ENCODE peak calls at places on chromosome 13, in seven cellular contexts. I is BE2C, B is astrocyte of the spinal cord, W is progenitor cell of endocrine pancreas, Q is adrenal gland, E is nephron progenitor cell, V is breast epithelium. F is an unnamed sample.

GRCh38 chr13:106100261-106100919 is 435.1 kb downstream of the EFNB2 start:
- DNase-seq in I (no peak), B (no peak), W (no peak), Q (no peak), E (peak), V (no peak), F (peak)

GRCh38 chr13:66312312-66313087 is 917.6 kb downstream of the PCDH9 start:
- DNase-seq in I (no peak), B (peak), W (no peak), Q (no peak), E (no peak), V (no peak), F (no peak)

GRCh38 chr13:34408635-34409034 is 533.4 kb upstream of the NBEA start:
- DNase-seq in I (no peak), B (no peak), W (no peak), Q (no peak), E (no peak), V (no peak), F (no peak)

GRCh38 chr13:21124853-21125252 is 51.5 kb downstream of the SKA3 start:
- DNase-seq in I (peak), B (peak), W (no peak), Q (no peak), E (peak), V (no peak), F (no peak)

GRCh38 chr13:113864303-113864890 is 521 bp upstream of the GAS6 start:
- DNase-seq in I (no peak), B (no peak), W (no peak), Q (peak), E (no peak), V (peak), F (no peak)

GRCh38 chr13:113664751-113665581 is 2.1 kb upstream of the GRK1 start:
- DNase-seq in I (peak), B (no peak), W (no peak), Q (no peak), E (no peak), V (peak), F (peak)

GRCh38 chr13:25692156-25692555 is 320.4 kb downstream of the ATP8A2 start:
- DNase-seq in I (no peak), B (no peak), W (no peak), Q (no peak), E (peak), V (no peak), F (no peak)

GRCh38 chr13:95756072-95756471 is 79.1 kb downstream of the DNAJC3 start:
- DNase-seq in I (no peak), B (no peak), W (no peak), Q (no peak), E (no peak), V (no peak), F (no peak)

GRCh38 chr13:48400820-48401219 is 12.1 kb downstream of the LPAR6 start:
- DNase-seq in I (no peak), B (peak), W (no peak), Q (no peak), E (no peak), V (no peak), F (no peak)

GRCh38 chr13:49466240-49466914 is 22.3 kb downstream of the SETDB2 start:
- DNase-seq in I (no peak), B (no peak), W (no peak), Q (no peak), E (no peak), V (no peak), F (no peak)

GRCh38 chr13:99614465-99614885 is 113.2 kb downstream of the TM9SF2 start:
- DNase-seq in I (peak), B (no peak), W (no peak), Q (no peak), E (no peak), V (no peak), F (no peak)

GRCh38 chr13:104773775-104774174 is 1707.6 kb upstream of the SLC10A2 start:
- DNase-seq in I (no peak), B (peak), W (no peak), Q (no peak), E (no peak), V (no peak), F (no peak)

GRCh38 chr13:80033286-80033685 is 307.6 kb downstream of the SPRY2 start:
- DNase-seq in I (no peak), B (no peak), W (no peak), Q (no peak), E (no peak), V (no peak), F (no peak)

GRCh38 chr13:49821216-49821820 is 28.8 kb upstream of the KPNA3 start:
- DNase-seq in I (peak), B (no peak), W (no peak), Q (no peak), E (no peak), V (no peak), F (no peak)

GRCh38 chr13:20902438-20903163 is at the start of gene XPO4:
- DNase-seq in I (peak), B (peak), W (peak), Q (peak), E (peak), V (peak), F (peak)

GRCh38 chr13:113220141-113220598 is 10.8 kb downstream of the CUL4A start:
- DNase-seq in I (peak), B (no peak), W (no peak), Q (no peak), E (no peak), V (no peak), F (no peak)

DNA sequence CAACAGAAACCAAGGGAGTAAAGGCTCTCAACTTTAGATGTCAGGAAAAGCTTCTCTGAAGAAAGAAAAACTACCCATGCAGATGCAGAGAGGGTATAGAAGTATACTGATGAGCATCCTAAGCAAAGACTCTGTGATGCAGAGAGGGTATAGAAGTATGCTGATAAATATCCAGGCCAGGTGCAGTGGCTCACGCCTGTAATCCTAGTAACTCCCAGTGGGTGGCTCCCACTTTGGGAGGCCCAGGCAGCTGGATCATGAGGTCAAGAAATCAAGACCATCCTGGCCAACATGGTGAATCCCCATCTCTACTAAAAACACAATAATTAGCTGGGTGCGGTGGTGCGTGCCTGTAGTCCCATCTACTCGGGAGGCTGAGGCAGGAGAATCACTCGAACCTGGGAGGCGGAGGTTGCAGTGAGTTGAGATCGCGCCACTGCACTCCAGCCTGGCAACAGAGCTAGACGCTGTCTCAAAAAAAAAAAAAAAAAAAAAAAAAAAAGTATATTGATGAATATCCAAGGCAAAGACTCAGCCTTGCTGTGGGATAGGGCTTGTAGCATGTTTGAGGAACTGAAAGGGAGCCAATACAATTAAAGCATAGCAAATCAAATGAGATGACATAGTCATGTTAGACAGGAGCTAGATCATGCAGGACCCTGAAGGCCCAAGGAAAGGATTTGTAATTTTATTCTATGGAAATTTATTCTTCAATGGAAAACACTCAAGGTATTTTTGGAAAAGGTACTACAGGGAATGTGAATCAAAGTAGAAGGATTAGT is 14.9 kb downstream of the UBL3 start:
- DNase-seq in I (no peak), B (no peak), W (no peak), Q (no peak), E (no peak), V (no peak), F (no peak)
- TF ChIP-seq CTCF in I (peak), B (no peak), W (peak), Q (no peak), E (no peak), V (no peak), F (no peak)

DNA sequence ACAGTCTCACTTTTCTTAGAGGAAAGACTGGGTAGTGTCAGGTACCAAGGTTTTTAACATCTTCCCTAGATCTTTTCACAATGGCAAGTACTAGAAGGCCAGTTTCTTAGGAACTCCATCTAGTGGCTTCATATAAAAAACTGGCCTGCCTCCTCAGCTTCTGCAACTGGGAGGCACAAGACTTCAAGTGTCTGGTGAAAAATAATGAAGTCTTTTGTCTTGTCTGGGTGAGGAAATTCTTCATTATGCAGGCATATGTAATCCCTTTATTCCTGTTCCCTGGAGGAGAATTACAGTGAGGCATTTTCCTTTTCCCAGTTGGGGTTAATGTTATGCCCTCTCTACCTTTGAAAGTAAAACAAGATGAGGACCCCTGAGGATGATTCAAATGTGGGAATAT is 300.5 kb downstream of the NALCN start:
- DNase-seq in I (no peak), B (peak), W (no peak), Q (no peak), E (no peak), V (no peak), F (no peak)
- TF ChIP-seq CTCF in I (peak), B (peak), W (no peak), Q (no peak), E (no peak), V (no peak), F (peak)

GRCh38 chr13:63124863-63125262 is 1709.2 kb upstream of the PCDH20 start:
- DNase-seq in I (no peak), B (peak), W (no peak), Q (no peak), E (no peak), V (no peak), F (no peak)
- TF ChIP-seq CTCF in I (peak), B (peak), W (peak), Q (peak), E (peak), V (no peak), F (peak)

DNA sequence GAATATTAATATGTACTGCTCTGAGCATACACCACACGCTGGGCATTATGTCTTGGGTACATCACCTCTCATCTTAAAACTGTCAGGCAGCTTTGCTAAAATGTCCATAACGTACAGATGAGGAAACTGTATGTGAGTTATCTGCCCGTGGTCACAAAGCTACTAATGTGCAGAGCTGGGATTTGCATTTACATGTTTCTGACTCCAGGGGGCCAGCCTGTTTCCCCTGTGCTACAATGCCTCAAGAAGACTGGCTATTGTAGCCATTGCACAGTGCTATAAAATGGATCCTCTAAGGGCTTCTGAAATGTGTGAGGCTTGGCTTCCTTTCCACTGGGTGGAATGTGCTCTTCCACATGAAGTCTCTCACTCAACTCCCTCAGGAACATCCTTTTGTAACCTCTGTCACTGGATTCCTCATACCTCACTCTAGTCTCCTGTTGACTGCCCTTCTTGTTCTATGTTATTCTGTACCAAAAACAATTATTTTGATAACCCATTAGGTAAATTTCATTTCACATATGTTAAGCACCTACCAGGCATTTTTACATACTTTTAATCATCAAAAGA is 95.6 kb upstream of the HTR2A start:
- DNase-seq in I (peak), B (no peak), W (no peak), Q (no peak), E (no peak), V (no peak), F (no peak)
- TF ChIP-seq CTCF in I (peak), B (peak), W (peak), Q (no peak), E (no peak), V (no peak), F (peak)

DNA sequence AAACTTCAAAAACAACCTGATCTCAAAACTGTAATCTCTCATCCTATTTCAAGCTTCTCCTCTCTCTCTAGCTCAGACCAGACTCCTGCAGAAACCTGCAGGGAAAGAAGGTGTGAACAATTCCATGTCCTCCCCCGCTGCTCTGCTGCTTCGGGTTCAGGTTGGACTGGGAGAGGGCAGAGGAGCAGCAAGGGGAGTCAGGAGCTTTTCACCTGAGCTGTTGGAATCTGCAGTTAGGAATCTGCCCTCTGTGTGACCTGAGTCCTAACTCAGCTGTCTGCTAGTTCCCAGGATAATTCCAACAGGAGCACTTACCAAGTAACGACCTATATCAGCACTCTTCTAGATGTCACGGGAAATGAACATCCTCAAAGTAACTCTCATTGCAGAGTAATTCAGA is 118.3 kb downstream of the DNAJC15 start:
- DNase-seq in I (no peak), B (no peak), W (no peak), Q (no peak), E (no peak), V (no peak), F (no peak)
- TF ChIP-seq CTCF in I (no peak), B (no peak), W (no peak), Q (no peak), E (no peak), V (no peak), F (no peak)

DNA sequence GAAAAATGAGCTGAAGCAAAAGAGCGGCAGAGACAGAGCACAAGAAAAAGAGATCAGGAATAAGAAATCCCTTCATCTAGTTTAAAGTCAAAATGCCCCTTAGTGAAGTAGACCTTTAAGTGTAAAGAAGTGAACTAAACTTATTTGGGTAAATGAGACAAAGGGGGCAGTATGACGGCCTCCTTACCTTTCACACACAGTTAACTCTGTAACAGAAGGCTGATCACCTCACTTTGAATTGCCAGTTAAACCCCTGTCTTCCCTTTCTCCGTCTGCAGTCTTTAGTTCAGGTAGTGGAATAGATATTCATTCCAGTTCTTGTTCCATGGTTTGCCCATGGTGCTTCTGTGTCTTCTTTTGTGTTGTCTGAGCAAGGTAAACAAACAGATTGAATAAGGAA is 1029.8 kb downstream of the DIAPH3 start:
- DNase-seq in I (no peak), B (no peak), W (no peak), Q (no peak), E (no peak), V (no peak), F (no peak)
- TF ChIP-seq CTCF in I (no peak), B (no peak), W (no peak), Q (no peak), E (no peak), V (no peak), F (no peak)

DNA sequence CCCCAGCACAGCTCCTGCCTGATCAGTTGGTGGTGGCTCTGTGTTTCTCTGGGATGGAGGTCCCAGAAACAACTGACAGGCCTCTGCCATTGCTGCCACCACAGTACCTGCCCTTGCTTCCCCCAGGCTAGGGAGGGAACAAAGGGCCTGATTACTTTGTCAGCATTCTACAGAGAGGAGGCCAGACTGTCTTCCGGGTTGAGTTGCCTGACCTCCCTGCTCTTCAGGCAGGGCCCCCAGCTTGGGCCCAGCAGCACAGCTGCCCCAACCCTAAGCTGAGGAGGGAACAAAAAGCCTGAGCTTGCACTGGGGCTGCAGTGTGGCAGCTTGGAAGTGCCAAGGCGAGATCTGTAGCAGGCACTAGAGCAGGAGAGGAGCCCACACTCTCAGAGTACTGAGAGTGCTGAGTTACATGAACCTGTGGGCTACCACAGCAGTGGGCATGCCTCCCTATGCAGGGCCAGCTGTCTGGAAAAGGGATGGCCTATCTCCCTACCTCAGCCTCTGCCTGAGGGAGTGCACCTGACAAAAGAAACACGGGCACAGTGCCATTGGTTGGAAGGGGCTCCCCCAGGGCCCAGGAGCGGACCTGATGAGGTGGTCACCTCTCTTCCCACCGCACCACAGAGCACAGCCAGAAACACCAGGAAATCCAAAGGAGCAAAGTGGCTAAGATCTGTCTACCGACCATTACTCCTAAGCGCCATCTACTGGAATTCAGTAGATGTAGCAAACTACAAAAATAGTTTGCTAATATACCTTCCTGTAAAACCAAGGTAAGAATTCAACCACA is 24.4 kb downstream of the SLC25A15 start:
- DNase-seq in I (peak), B (peak), W (no peak), Q (no peak), E (no peak), V (no peak), F (no peak)
- TF ChIP-seq CTCF in I (peak), B (peak), W (peak), Q (peak), E (peak), V (no peak), F (peak)

F was measured in neural crest cell.